ENCODE peak calls at places on chromosomes 2 and 18, in ten cellular contexts. V is uterus; N is pancreas; U is cardiac muscle cell; T is stomach; X is A549; G is CD8-positive, alpha-beta T cell; O is lung; Y is tibial artery; Q is bronchial epithelial cell. C is an unnamed sample.

GRCh38 chr2:42770288-42771131 is 6.6 kb upstream of the OXER1 start:
- DNase-seq in V (no peak), N (no peak), U (peak), T (peak), X (peak), G (no peak), O (no peak), Y (no peak), Q (peak), C (peak)

GRCh38 chr2:1727796-1728474 is 16.4 kb downstream of the PXDN start:
- DNase-seq in V (peak), N (no peak), U (no peak), T (peak), X (no peak), G (no peak), O (no peak), Y (peak), Q (no peak), C (no peak)

GRCh38 chr18:73835656-73836055 is 312.0 kb downstream of the FBXO15 start:
- DNase-seq in V (no peak), N (no peak), U (no peak), T (no peak), X (no peak), G (no peak), O (no peak), Y (no peak), Q (peak), C (no peak)

GRCh38 chr2:178277741-178278197 is 83.5 kb downstream of the OSBPL6 start:
- DNase-seq in V (no peak), N (no peak), U (peak), T (no peak), X (no peak), G (no peak), O (no peak), Y (no peak), Q (peak), C (no peak)

GRCh38 chr2:86518498-86518897 is 44.7 kb downstream of the CHMP3 start:
- DNase-seq in V (no peak), N (no peak), U (peak), T (no peak), X (peak), G (peak), O (no peak), Y (no peak), Q (no peak), C (peak)

GRCh38 chr2:159030674-159031380 is 62.4 kb downstream of the TANC1 start:
- DNase-seq in V (peak), N (peak), U (peak), T (peak), X (peak), G (no peak), O (peak), Y (peak), Q (peak), C (peak)

GRCh38 chr2:11437602-11438001 is 28.4 kb downstream of the E2F6 start:
- DNase-seq in V (no peak), N (no peak), U (no peak), T (no peak), X (no peak), G (no peak), O (no peak), Y (no peak), Q (no peak), C (no peak)

GRCh38 chr2:236531205-236531604 is 38.4 kb upstream of the ACKR3 start:
- DNase-seq in V (no peak), N (no peak), U (no peak), T (no peak), X (no peak), G (no peak), O (no peak), Y (no peak), Q (no peak), C (no peak)

GRCh38 chr2:137942785-137943034 is 21.6 kb upstream of the HNMT start:
- DNase-seq in V (no peak), N (no peak), U (no peak), T (no peak), X (peak), G (no peak), O (no peak), Y (no peak), Q (no peak), C (no peak)

GRCh38 chr18:11880586-11881304 is 27.4 kb downstream of the MPPE1 start:
- DNase-seq in V (no peak), N (no peak), U (no peak), T (no peak), X (no peak), G (no peak), O (no peak), Y (peak), Q (no peak), C (no peak)

GRCh38 chr2:174873457-174873856 is 109.2 kb upstream of the CHRNA1 start:
- DNase-seq in V (no peak), N (no peak), U (peak), T (no peak), X (no peak), G (no peak), O (no peak), Y (no peak), Q (no peak), C (peak)

GRCh38 chr18:50131591-50131990 is 63.4 kb downstream of the MYO5B start:
- DNase-seq in V (no peak), N (no peak), U (peak), T (no peak), X (no peak), G (no peak), O (no peak), Y (no peak), Q (peak), C (no peak)

GRCh38 chr18:58004317-58004716 is 39.7 kb upstream of the NEDD4L start:
- DNase-seq in V (no peak), N (no peak), U (peak), T (no peak), X (peak), G (no peak), O (no peak), Y (no peak), Q (peak), C (peak)

GRCh38 chr2:203675086-203675485 is 31.4 kb upstream of the CD28 start:
- DNase-seq in V (no peak), N (no peak), U (no peak), T (no peak), X (no peak), G (no peak), O (no peak), Y (no peak), Q (peak), C (no peak)

GRCh38 chr2:100731535-100731981 is 88.4 kb upstream of the NPAS2 start:
- DNase-seq in V (no peak), N (no peak), U (peak), T (no peak), X (peak), G (no peak), O (no peak), Y (no peak), Q (peak), C (peak)

GRCh38 chr2:69518836-69519235 is 81.6 kb upstream of the NFU1 start:
- DNase-seq in V (no peak), N (no peak), U (no peak), T (no peak), X (no peak), G (no peak), O (no peak), Y (no peak), Q (peak), C (peak)

GRCh38 chr2:229335349-229335748 is 64.3 kb upstream of the PID1 start:
- DNase-seq in V (no peak), N (no peak), U (no peak), T (no peak), X (no peak), G (no peak), O (no peak), Y (no peak), Q (no peak), C (no peak)

GRCh38 chr2:149370061-149370775 is 39.8 kb downstream of the LYPD6 start:
- DNase-seq in V (no peak), N (no peak), U (no peak), T (no peak), X (no peak), G (no peak), O (no peak), Y (no peak), Q (no peak), C (no peak)

GRCh38 chr2:132757002-132757598 is 87.1 kb upstream of the LYPD1 start:
- DNase-seq in V (no peak), N (no peak), U (no peak), T (no peak), X (no peak), G (no peak), O (no peak), Y (no peak), Q (peak), C (peak)

GRCh38 chr2:120712180-120712678 is 23.4 kb upstream of the GLI2 start:
- DNase-seq in V (no peak), N (no peak), U (no peak), T (no peak), X (no peak), G (no peak), O (no peak), Y (no peak), Q (no peak), C (peak)

GRCh38 chr2:96831679-96832078 is 12.1 kb downstream of the ANKRD23 start:
- DNase-seq in V (no peak), N (peak), U (no peak), T (no peak), X (no peak), G (no peak), O (no peak), Y (no peak), Q (no peak), C (no peak)

GRCh38 chr2:39394427-39395002 is 42.6 kb downstream of the MAP4K3 start:
- DNase-seq in V (no peak), N (no peak), U (no peak), T (no peak), X (no peak), G (no peak), O (no peak), Y (no peak), Q (no peak), C (peak)

GRCh38 chr18:13660510-13660909 is 65.8 kb downstream of the FAM210A start:
- DNase-seq in V (no peak), N (no peak), U (peak), T (no peak), X (no peak), G (no peak), O (no peak), Y (no peak), Q (no peak), C (peak)

GRCh38 chr2:148675708-148676107 is 31.2 kb downstream of the EPC2 start:
- DNase-seq in V (no peak), N (no peak), U (peak), T (no peak), X (no peak), G (no peak), O (no peak), Y (no peak), Q (no peak), C (peak)

GRCh38 chr2:28233070-28233718 is 159.5 kb upstream of the FOSL2 start:
- DNase-seq in V (no peak), N (no peak), U (peak), T (peak), X (peak), G (no peak), O (peak), Y (no peak), Q (no peak), C (peak)

GRCh38 chr18:47985837-47986236 is 55.4 kb upstream of the SMAD2 start:
- DNase-seq in V (no peak), N (no peak), U (no peak), T (no peak), X (no peak), G (no peak), O (no peak), Y (no peak), Q (no peak), C (no peak)

GRCh38 chr2:26850565-26850964 is 2.6 kb downstream of the DPYSL5 start:
- DNase-seq in V (no peak), N (no peak), U (no peak), T (no peak), X (peak), G (no peak), O (no peak), Y (no peak), Q (no peak), C (no peak)

GRCh38 chr2:33275689-33276444 is 200.6 kb upstream of the RASGRP3 start:
- DNase-seq in V (peak), N (no peak), U (peak), T (peak), X (peak), G (peak), O (no peak), Y (peak), Q (peak), C (peak)

GRCh38 chr2:204365778-204366177 is 179.5 kb upstream of the PARD3B start:
- DNase-seq in V (no peak), N (no peak), U (no peak), T (no peak), X (no peak), G (no peak), O (no peak), Y (no peak), Q (no peak), C (no peak)

GRCh38 chr2:77954931-77955330 is 432.8 kb upstream of the LRRTM4 start:
- DNase-seq in V (no peak), N (no peak), U (no peak), T (no peak), X (no peak), G (no peak), O (no peak), Y (no peak), Q (no peak), C (no peak)

GRCh38 chr2:164737612-164738081 is 104.0 kb downstream of the COBLL1 start:
- DNase-seq in V (peak), N (peak), U (peak), T (peak), X (peak), G (no peak), O (peak), Y (no peak), Q (peak), C (peak)

GRCh38 chr2:235614900-235615712 is 121.3 kb downstream of the AGAP1 start:
- DNase-seq in V (peak), N (no peak), U (peak), T (no peak), X (no peak), G (no peak), O (peak), Y (peak), Q (no peak), C (peak)

GRCh38 chr18:13452448-13452811 is 233.9 kb downstream of the LDLRAD4 start:
- DNase-seq in V (peak), N (no peak), U (peak), T (peak), X (peak), G (no peak), O (no peak), Y (peak), Q (peak), C (peak)

GRCh38 chr2:42124051-42124813 is 44.9 kb upstream of the EML4 start:
- DNase-seq in V (no peak), N (no peak), U (no peak), T (no peak), X (no peak), G (no peak), O (no peak), Y (no peak), Q (peak), C (no peak)

GRCh38 chr2:236449167-236449586 is 120.4 kb upstream of the ACKR3 start:
- DNase-seq in V (no peak), N (peak), U (no peak), T (peak), X (no peak), G (no peak), O (no peak), Y (no peak), Q (peak), C (no peak)

GRCh38 chr2:23402205-23402740 is 17.3 kb downstream of the KLHL29 start:
- DNase-seq in V (no peak), N (no peak), U (no peak), T (no peak), X (no peak), G (no peak), O (no peak), Y (no peak), Q (no peak), C (no peak)

GRCh38 chr2:23399674-23400261 is 14.8 kb downstream of the KLHL29 start:
- DNase-seq in V (no peak), N (no peak), U (no peak), T (no peak), X (no peak), G (no peak), O (no peak), Y (no peak), Q (no peak), C (no peak)

GRCh38 chr2:23400703-23401102 is 15.7 kb downstream of the KLHL29 start:
- DNase-seq in V (no peak), N (no peak), U (no peak), T (no peak), X (no peak), G (no peak), O (no peak), Y (no peak), Q (no peak), C (no peak)

GRCh38 chr2:23401427-23402204 is 16.6 kb downstream of the KLHL29 start:
- DNase-seq in V (no peak), N (no peak), U (no peak), T (no peak), X (no peak), G (no peak), O (no peak), Y (no peak), Q (peak), C (no peak)

DNA sequence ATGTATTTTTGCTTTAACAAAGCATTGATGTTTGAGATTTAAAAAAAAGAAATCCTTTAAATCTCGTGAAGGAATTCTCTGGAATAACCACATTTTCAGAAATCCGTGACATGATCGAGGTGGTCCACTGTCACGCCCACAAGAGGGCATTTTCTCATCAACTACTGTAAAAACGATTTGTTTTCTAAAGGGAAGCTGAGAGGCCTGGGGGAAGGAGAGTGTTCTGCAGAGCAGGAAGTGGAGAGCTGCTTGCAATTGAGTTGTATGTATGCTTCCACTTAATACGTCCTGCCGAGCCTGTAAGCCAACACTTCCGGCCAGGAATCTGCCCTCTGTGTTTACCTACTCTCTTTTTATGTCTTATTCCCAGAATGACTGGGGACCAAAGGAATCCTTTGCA is 19.4 kb downstream of the KLHL29 start:
- DNase-seq in V (no peak), N (no peak), U (peak), T (no peak), X (peak), G (no peak), O (peak), Y (no peak), Q (peak), C (peak)
- TF ChIP-seq CTCF in V (peak), N (no peak), U (peak), T (no peak), X (peak), G (no peak), O (no peak), Y (peak), Q (no peak), C (peak)

GRCh38 chr18:36187138-36187825 is at the start of gene MOCOS:
- DNase-seq in V (peak), N (peak), U (peak), T (peak), X (peak), G (peak), O (peak), Y (peak), Q (peak), C (peak)
- H3K4me3 ChIP-seq in V (peak), N (peak), U (peak), T (peak), X (peak), G (peak), O (peak), Y (peak), Q (peak), C (peak)

DNA sequence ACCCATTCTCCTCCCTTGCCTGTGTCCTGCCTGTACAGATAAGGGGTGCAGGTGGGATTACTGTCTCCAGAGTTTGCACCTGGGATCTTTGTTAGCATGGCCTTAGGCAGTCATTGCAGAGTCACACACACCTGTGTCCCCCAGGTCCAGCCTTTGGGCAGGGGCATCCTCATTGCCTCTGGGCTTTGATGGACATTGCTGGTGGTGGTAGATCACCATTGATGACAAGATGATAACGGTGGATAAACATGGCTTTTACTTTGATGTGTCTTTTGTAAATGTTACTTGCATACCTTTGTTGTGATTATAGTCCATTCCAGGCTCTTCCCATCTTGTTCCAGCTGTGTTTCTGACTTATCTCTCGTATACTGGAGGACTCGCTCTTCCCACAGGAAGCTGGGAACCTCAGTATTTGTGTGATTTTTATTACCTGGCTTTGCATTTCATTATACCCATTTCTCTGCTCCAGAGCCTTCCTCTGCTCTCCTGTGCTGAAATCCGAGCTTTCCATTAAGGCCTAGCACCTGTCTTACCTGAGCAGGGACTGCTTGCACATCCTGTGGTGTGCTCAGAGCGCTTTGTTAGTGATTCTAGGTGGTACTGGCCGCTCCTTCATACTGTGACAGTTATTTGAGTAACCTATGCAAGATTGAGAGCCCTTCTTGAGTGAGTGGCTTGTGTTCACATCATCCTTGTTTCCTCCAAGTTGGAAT is 79.2 kb downstream of the PTPRM start:
- DNase-seq in V (no peak), N (no peak), U (no peak), T (no peak), X (peak), G (no peak), O (no peak), Y (no peak), Q (no peak), C (no peak)
- TF ChIP-seq CTCF in V (no peak), N (no peak), U (no peak), T (no peak), X (no peak), G (no peak), O (no peak), Y (no peak), Q (no peak), C (no peak)

DNA sequence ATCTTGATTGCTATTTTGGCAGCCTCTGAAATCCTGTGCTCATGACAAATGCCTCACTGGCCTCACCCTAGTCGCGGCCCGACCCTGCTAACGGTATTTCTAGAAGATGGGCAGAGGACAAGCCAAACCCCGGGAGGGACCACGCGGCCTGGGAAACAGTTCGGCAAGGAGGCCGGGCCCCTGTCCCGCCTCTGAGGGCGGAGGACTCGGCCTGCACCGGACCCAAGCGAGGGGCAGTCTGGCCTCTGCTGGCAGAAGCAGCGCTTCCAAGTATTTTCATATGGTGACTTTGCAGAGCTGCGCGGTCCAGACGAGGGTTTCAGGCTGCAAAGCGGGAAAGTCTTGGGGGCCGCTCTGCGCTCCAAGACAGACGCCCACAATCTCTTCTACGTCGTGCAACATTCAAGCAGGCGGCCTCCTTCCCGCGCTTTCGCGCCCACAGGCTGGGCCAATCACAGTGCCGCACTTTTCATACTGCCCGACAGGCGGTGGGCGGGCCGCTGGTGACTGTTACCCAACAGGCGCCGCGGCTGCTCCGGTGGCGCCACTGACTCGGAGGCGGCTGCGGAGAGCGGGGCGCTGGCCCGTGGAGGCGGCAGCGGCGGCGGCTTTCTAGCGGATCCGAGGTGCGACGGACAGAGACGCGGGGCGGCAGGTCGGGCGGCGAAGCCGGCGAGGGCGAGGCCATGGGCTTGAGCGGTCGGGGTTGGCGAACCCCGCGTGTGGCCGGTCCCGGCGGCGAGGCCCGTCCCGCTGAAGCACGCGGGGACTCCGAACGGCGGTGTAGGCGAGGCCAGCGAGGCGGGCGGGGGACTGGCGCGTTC is at the start of gene RBM44:
- DNase-seq in V (no peak), N (no peak), U (no peak), T (no peak), X (no peak), G (no peak), O (no peak), Y (no peak), Q (no peak), C (no peak)
- H3K4me3 ChIP-seq in V (no peak), N (no peak), U (no peak), T (no peak), X (no peak), G (no peak), O (no peak), Y (no peak), Q (no peak), C (no peak)

C was measured in fibroblast of the aortic adventitia.